ENCODE peak calls at places on chromosome 11, in eight cellular contexts. P is WTC11; Z is progenitor cell of endocrine pancreas; C is PC-9; N is CD8-positive, alpha-beta T cell; F is omental fat pad; J is cardiac fibroblast; W is OCI-LY7. Y is an unnamed sample.

GRCh38 chr11:108398439-108398838 is 68.9 kb downstream of the C11orf65 start:
- DNase-seq in P (no peak), Z (no peak), C (no peak), N (no peak), F (no peak), J (no peak), W (no peak), Y (no peak)

GRCh38 chr11:36619502-36619901 is 21.5 kb upstream of the RAG2 start:
- DNase-seq in P (no peak), Z (no peak), C (no peak), N (no peak), F (no peak), J (peak; percentile 8), W (no peak), Y (no peak)

GRCh38 chr11:132312616-132313210 is 942.3 kb downstream of the NTM start:
- DNase-seq in P (peak; percentile 45), Z (no peak), C (no peak), N (no peak), F (no peak), J (peak; percentile 49), W (peak; percentile 5), Y (peak; percentile 55)

GRCh38 chr11:64762277-64762915 is 2.6 kb upstream of the PYGM start:
- DNase-seq in P (peak; percentile 53), Z (no peak), C (no peak), N (no peak), F (no peak), J (no peak), W (no peak), Y (peak; percentile 31)

GRCh38 chr11:116498161-116498560 is 274.6 kb downstream of the BUD13 start:
- DNase-seq in P (no peak), Z (no peak), C (no peak), N (no peak), F (no peak), J (no peak), W (no peak), Y (no peak)

GRCh38 chr11:91220476-91221202 is 997.8 kb upstream of the CHORDC1 start:
- DNase-seq in P (no peak), Z (no peak), C (no peak), N (no peak), F (no peak), J (peak; percentile 88), W (no peak), Y (no peak)

GRCh38 chr11:83008581-83008923 is 63.1 kb downstream of the RAB30 start:
- DNase-seq in P (no peak), Z (no peak), C (no peak), N (no peak), F (no peak), J (peak; percentile 55), W (no peak), Y (no peak)

GRCh38 chr11:65355013-65355775 is 643 bp downstream of the TIGD3 start:
- DNase-seq in P (peak; percentile 60), Z (no peak), C (peak; percentile 44), N (peak; percentile 65), F (no peak), J (peak; percentile 15), W (peak; percentile 57), Y (peak; percentile 79)

GRCh38 chr11:119481667-119482400 is 58.9 kb upstream of the THY1 start:
- DNase-seq in P (no peak), Z (no peak), C (no peak), N (no peak), F (peak; percentile 19), J (no peak), W (no peak), Y (no peak)

GRCh38 chr11:11157201-11157600 is 195.8 kb downstream of the CSNK2A3 start:
- DNase-seq in P (peak; percentile 67), Z (no peak), C (no peak), N (peak; percentile 77), F (no peak), J (peak; percentile 25), W (peak; percentile 40), Y (peak; percentile 30)

GRCh38 chr11:11152877-11153276 is 200.2 kb downstream of the CSNK2A3 start:
- DNase-seq in P (no peak), Z (no peak), C (no peak), N (no peak), F (no peak), J (no peak), W (no peak), Y (no peak)

GRCh38 chr11:11155962-11156815 is 196.9 kb downstream of the CSNK2A3 start:
- DNase-seq in P (peak; percentile 86), Z (peak; percentile 38), C (no peak), N (peak; percentile 67), F (no peak), J (no peak), W (peak; percentile 23), Y (peak; percentile 57)
- TF ChIP-seq CTCF in P (peak; percentile 85), Z (peak; percentile 63), C (peak; percentile 36), N (peak; percentile 51), F (no peak), J (peak; percentile 41), W (peak; percentile 80), Y (peak; percentile 55)

GRCh38 chr11:783581-784015 is 6.3 kb downstream of the CEND1 start:
- DNase-seq in P (peak; percentile 97), Z (peak; percentile 73), C (no peak), N (no peak), F (no peak), J (peak; percentile 75), W (no peak), Y (no peak)
- TF ChIP-seq CTCF in P (peak; percentile 57), Z (peak; percentile 84), C (no peak), N (no peak), F (no peak), J (peak; percentile 88), W (no peak), Y (no peak)

DNA sequence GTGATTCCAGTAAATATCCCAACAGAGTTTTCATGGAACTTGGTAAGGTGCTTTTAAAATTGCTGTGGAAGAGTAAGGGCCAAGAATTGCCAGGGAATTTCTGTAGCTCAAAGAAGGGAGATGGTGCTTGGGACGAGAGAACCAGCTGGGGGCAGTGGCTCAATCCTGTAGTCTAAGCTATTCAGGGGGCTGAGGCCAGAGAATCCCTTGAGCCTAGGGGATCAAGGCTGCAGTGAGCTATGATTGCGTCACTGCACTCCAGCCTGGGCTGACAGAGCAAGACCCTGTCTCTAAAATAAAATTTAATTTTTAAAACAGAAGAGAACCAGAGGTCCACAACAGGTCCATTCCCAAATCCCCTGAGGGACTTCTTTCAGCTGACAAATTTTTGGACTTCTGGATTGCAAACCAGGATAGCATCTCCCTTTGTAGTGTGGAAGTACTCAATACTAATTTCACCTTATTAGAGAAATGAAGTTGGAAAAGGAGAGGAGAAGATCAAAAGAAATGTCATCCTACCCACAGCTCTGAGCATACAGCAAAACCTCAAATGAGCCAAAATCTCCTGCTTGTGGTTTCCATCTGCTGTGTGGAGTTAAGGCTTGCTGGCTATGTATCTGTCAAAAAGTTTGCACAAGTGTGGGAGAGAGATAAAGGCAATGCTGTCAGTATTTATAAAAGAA is 59.2 kb upstream of the CLPB start:
- DNase-seq in P (no peak), Z (no peak), C (no peak), N (no peak), F (no peak), J (no peak), W (no peak), Y (no peak)
- TF ChIP-seq CTCF in P (no peak), Z (no peak), C (no peak), N (no peak), F (no peak), J (no peak), W (no peak), Y (no peak)

GRCh38 chr11:61183645-61184044 is 19.7 kb upstream of the PGA3 start:
- DNase-seq in P (no peak), Z (no peak), C (no peak), N (no peak), F (no peak), J (no peak), W (no peak), Y (no peak)
- TF ChIP-seq CTCF in P (no peak), Z (peak; percentile 17), C (no peak), N (no peak), F (no peak), J (peak; percentile 3), W (no peak), Y (no peak)

DNA sequence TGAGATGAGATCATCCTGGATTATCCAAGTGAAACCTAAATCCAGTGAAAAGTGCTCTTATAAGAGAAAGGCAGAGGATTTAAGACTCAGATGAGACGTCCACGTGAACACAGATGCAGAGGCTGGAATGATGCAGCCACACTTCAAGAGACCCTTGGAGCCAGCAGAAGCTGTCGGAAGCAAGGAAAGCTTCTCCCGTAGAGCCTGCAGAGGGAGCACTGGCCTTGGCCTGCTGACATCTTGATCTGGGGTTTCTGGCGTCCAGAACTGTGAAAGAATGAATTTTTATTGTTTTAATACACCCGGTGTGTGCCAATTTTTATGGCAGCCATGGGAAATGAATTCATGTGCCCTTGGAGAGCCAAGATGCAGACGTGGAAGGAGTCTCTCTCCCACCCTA is 407.0 kb upstream of the B3GAT1 start:
- DNase-seq in P (peak; percentile 27), Z (no peak), C (no peak), N (no peak), F (no peak), J (no peak), W (no peak), Y (no peak)
- TF ChIP-seq CTCF in P (no peak), Z (peak; percentile 39), C (no peak), N (no peak), F (no peak), J (no peak), W (no peak), Y (no peak)

DNA sequence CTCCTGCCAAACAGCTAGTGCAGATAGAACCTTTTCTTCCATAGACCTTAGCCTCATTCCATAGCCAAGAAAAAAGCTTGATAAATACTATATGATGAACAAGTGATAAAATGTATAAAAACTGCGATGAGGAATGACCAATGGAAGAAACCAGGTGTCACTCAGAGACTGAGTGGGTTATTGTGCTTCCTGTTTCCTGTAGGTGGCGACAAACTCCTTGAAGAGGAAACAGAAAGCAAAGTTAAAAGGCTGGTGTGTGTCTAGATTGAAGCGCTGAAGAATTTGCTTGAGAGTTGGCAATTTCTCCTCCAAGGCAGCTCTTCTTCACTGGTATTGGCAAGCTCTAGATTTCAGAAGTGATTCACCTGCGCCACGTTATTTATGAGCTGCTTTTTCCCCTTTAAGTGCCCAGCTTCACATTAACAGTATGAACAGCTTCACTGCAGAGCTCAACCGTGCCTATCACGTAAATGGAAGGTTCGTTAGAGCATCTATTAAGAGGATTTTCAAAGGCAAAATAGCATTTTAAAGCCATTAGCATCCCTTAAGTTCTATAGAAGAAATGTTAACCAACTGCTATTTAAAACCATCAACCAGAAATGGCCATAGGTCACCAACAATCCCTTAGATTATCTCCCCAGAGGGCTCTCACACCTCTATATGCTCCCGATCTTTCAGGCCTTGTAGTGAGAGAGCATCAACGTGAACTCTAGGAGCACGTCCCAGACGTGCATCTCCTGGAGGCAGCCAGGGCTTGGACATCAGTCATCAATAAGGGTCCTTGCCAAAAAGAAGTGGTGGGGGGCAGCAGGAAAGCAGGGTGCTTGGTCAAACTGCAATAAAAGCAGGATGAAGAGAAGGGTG is 179.4 kb downstream of the CADM1 start:
- DNase-seq in P (peak; percentile 13), Z (no peak), C (peak; percentile 1), N (no peak), F (no peak), J (peak; percentile 50), W (peak; percentile 79), Y (peak; percentile 45)
- TF ChIP-seq CTCF in P (peak; percentile 62), Z (peak; percentile 88), C (peak; percentile 78), N (peak; percentile 64), F (no peak), J (peak; percentile 52), W (peak; percentile 92), Y (peak; percentile 79)

Y was measured in GM13977.